ENCODE peak calls at places on chromosomes 1 and 21, in eight cellular contexts. R is GM23248; J is colonic mucosa; E is uterus; B is transverse colon; D is CD4-positive, alpha-beta memory T cell; V is body of pancreas; K is tibial artery. G is an unnamed sample.

GRCh38 chr1:160127865-160128523 is 12.4 kb downstream of the ATP1A2 start:
- DNase-seq in R (peak; percentile 86), J (no peak), E (no peak), B (no peak), D (no peak), V (no peak), K (no peak), G (no peak)

GRCh38 chr1:54885863-54886723 is 902 bp downstream of the DHCR24 start:
- DNase-seq in R (peak; percentile 43), J (peak; percentile 84), E (no peak), B (peak; percentile 55), D (no peak), V (peak; percentile 58), K (no peak), G (peak; percentile 52)

GRCh38 chr1:110606784-110607662 is 865 bp upstream of the KCNA2 start:
- DNase-seq in R (peak; percentile 23), J (no peak), E (no peak), B (peak; percentile 11), D (peak; percentile 26), V (peak; percentile 34), K (no peak), G (no peak)

GRCh38 chr1:172885976-172886375 is 164.8 kb downstream of the TNFSF18 start:
- DNase-seq in R (peak; percentile 67), J (no peak), E (no peak), B (no peak), D (no peak), V (no peak), K (no peak), G (no peak)

GRCh38 chr1:155801149-155801548 is 55.9 kb downstream of the GON4L start:
- DNase-seq in R (peak; percentile 64), J (no peak), E (no peak), B (no peak), D (no peak), V (no peak), K (no peak), G (no peak)

GRCh38 chr21:45152265-45152746 is 77.9 kb downstream of the ADARB1 start:
- DNase-seq in R (no peak), J (peak; percentile 19), E (no peak), B (peak; percentile 50), D (peak; percentile 52), V (peak; percentile 18), K (no peak), G (no peak)

GRCh38 chr21:41885341-41886024 is 6.3 kb upstream of the PRDM15 start:
- DNase-seq in R (no peak), J (no peak), E (no peak), B (no peak), D (no peak), V (peak; percentile 49), K (no peak), G (no peak)

GRCh38 chr1:202576816-202577215 is 133.4 kb downstream of the SYT2 start:
- DNase-seq in R (peak; percentile 81), J (no peak), E (no peak), B (no peak), D (no peak), V (peak; percentile 22), K (no peak), G (peak; percentile 41)

GRCh38 chr1:245301162-245301580 is 146.4 kb downstream of the KIF26B start:
- DNase-seq in R (peak; percentile 55), J (no peak), E (no peak), B (no peak), D (no peak), V (peak; percentile 18), K (no peak), G (no peak)

GRCh38 chr1:167628754-167629515 is 1.1 kb upstream of the RCSD1 start:
- DNase-seq in R (no peak), J (no peak), E (no peak), B (no peak), D (no peak), V (no peak), K (no peak), G (no peak)

DNA sequence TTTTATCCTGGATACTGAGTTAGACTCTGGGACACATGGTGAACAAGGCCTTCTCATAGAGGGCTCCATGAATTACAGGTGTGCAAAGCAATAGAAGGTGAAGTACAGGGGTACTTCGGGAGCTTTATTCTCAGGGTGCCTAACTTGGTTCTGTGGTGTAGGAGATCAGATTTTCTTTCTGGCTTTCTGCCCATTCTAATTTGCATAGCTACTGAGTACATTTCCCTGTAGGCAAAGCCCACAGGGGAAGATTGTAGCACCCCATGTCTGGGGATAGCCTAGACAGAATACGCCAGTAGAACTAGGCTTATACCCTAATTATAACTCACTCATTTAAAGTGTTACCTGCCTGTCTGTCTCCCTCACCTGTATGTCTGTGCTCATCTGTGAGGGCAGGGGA is 49.7 kb downstream of the PGM1 start:
- DNase-seq in R (no peak), J (no peak), E (no peak), B (no peak), D (no peak), V (no peak), K (no peak), G (no peak)
- H3K27ac ChIP-seq in R (no peak overlapping the region), J (no peak overlapping the region), E (no peak overlapping the region), B (peak overlapping the region; percentile 2), D (no peak overlapping the region), V (peak overlapping the region; percentile 29), K (no peak overlapping the region), G (no peak overlapping the region)

GRCh38 chr1:14926818-14927555 is 226.6 kb upstream of the TMEM51 start:
- DNase-seq in R (no peak), J (no peak), E (no peak), B (no peak), D (no peak), V (no peak), K (no peak), G (no peak)

GRCh38 chr1:14926214-14926613 is 227.3 kb upstream of the TMEM51 start:
- DNase-seq in R (no peak), J (no peak), E (no peak), B (no peak), D (no peak), V (no peak), K (no peak), G (no peak)

GRCh38 chr1:14924012-14924452 is 229.5 kb upstream of the TMEM51 start:
- DNase-seq in R (peak; percentile 92), J (peak; percentile 57), E (peak; percentile 63), B (peak; percentile 67), D (no peak), V (peak; percentile 80), K (peak; percentile 61), G (peak; percentile 63)

GRCh38 chr1:14924455-14925325 is 228.9 kb upstream of the TMEM51 start:
- DNase-seq in R (peak; percentile 77), J (peak; percentile 65), E (peak; percentile 30), B (peak; percentile 50), D (no peak), V (peak; percentile 72), K (no peak), G (peak; percentile 50)

DNA sequence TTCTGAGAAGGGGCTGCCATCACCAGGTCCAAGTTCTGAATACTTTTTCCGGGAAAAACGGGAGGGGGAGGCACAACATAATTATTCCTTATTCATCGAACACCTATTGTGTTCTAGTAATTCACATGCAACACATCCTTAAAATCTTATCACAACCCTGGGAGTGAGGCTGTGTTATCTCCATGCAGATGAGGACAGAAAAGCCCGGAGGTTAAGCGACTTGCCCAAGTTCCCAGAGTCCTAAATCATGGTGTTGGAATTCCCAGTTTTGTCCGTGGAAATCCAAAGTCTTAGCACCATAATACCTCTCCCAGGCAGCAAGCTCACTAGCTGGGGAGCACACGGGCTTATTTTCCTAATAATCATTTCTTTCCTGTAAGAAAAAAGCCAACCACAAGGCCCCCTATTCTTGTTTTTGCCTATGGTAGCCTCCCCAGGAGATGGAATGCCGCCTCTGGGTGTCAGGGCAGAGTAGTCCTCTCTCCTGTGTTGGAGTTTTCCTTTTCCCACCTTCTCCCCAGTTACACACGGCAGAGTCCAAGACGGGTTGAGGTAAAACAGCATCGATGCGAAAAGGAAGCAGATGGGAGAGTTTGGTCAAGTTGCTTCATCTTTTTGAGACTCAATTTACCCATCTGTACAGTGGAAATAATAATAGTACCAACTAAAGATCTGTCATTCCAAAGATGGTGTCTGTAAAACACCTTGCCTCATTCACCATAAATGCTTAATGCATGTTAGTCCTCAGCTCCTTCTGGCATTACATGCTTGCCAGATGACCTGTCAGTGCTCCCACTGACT is 228.0 kb upstream of the TMEM51 start:
- DNase-seq in R (no peak), J (no peak), E (no peak), B (no peak), D (no peak), V (no peak), K (no peak), G (no peak)
- H3K4me3 ChIP-seq in R (peak overlapping the region; percentile 81), J (peak overlapping the region; percentile 72), E (peak overlapping the region; percentile 49), B (no peak overlapping the region), D (no peak overlapping the region), V (no peak overlapping the region), K (peak overlapping the region; percentile 69), G (no peak overlapping the region)

GRCh38 chr1:30888391-30888790 is 20.2 kb downstream of the SDC3 start:
- DNase-seq in R (peak; percentile 83), J (no peak), E (peak; percentile 77), B (peak; percentile 64), D (no peak), V (peak; percentile 17), K (peak; percentile 64), G (peak; percentile 45)
- H3K27ac ChIP-seq in R (peak overlapping the region; percentile 56), J (peak overlapping the region; percentile 53), E (peak overlapping the region; percentile 95), B (peak overlapping the region; percentile 88), D (no peak overlapping the region), V (no peak overlapping the region), K (peak overlapping the region; percentile 92), G (peak overlapping the region; percentile 74)

GRCh38 chr21:37460196-37460595 is 93.6 kb downstream of the DYRK1A start:
- DNase-seq in R (no peak), J (no peak), E (no peak), B (no peak), D (no peak), V (no peak), K (no peak), G (no peak)

GRCh38 chr21:37463083-37463780 is 96.7 kb downstream of the DYRK1A start:
- DNase-seq in R (peak; percentile 79), J (no peak), E (no peak), B (no peak), D (peak; percentile 40), V (peak; percentile 59), K (no peak), G (no peak)

GRCh38 chr21:37459575-37459974 is 93.0 kb downstream of the DYRK1A start:
- DNase-seq in R (peak; percentile 77), J (no peak), E (no peak), B (no peak), D (no peak), V (no peak), K (no peak), G (no peak)

GRCh38 chr21:37461494-37461893 is 94.9 kb downstream of the DYRK1A start:
- DNase-seq in R (peak; percentile 36), J (no peak), E (no peak), B (no peak), D (peak; percentile 47), V (no peak), K (no peak), G (no peak)

DNA sequence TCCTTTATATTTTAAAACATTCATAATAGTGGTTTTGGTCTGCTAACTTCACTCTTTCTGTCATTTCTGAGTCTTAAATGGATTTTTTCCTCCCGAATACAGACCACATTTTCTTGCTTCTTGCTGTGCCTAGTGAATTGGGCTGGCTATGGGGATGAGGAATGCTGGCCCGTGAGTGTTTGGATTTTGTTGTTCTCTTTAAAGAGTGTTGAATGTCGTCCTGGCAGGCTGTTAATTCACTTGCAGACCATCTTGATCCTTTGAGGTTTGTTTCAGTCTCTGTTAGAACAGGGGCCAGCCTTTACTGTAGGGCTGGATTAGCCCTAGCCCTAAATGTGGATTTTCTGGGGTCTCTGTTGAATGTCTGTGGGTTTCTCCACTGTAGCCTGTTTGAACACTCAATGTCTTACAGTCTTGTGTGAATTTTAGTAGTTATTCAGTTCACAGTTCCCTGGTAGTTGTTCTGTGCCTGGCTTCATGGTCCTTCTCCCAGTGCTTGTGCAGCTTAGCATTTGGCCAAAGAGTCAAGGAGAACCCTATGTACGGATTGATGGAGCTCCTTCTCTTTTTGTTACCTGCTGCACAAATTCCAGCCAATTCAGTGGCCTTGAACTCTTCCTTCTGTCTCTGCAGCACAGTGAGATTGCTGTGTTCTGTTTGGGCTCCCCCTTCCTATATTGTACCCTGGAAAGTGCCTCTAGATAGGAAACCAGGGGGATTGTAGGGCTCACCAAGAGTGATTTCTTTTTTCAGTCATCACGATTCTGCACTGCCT is 95.7 kb downstream of the DYRK1A start:
- DNase-seq in R (no peak), J (no peak), E (no peak), B (no peak), D (no peak), V (no peak), K (no peak), G (no peak)
- H3K4me3 ChIP-seq in R (no peak overlapping the region), J (no peak overlapping the region), E (no peak overlapping the region), B (no peak overlapping the region), D (no peak overlapping the region), V (no peak overlapping the region), K (no peak overlapping the region), G (no peak overlapping the region)